ENCODE peak calls at places on chromosome 5, in seven cellular contexts. F is IMR-90, R is NCI-H226, L is cardiac fibroblast, N is NCI-H82, I is AG09309, G is GF-D8. Z is an unnamed sample.

GRCh38 chr5:2866622-2867372 is 115.3 kb upstream of the IRX2 start:
- DNase-seq in F (no peak), R (no peak), L (no peak), N (no peak), I (no peak), G (no peak), Z (no peak)

GRCh38 chr5:82635561-82636288 is 357.6 kb upstream of the RPS23 start:
- DNase-seq in F (peak; percentile 86), R (no peak), L (no peak), N (no peak), I (no peak), G (no peak), Z (peak; percentile 10)

GRCh38 chr5:40775846-40776657 is 20.3 kb upstream of the TTC33 start:
- DNase-seq in F (no peak), R (no peak), L (no peak), N (no peak), I (no peak), G (no peak), Z (peak; percentile 36)

GRCh38 chr5:175695161-175696126 is 37.6 kb downstream of the HRH2 start:
- DNase-seq in F (no peak), R (no peak), L (no peak), N (no peak), I (no peak), G (no peak), Z (no peak)

GRCh38 chr5:137565450-137565849 is 66.3 kb upstream of the SPOCK1 start:
- DNase-seq in F (peak; percentile 17), R (peak; percentile 77), L (peak; percentile 54), N (no peak), I (peak; percentile 80), G (no peak), Z (no peak)

GRCh38 chr5:74919487-74919886 is 53.3 kb upstream of the FAM169A start:
- DNase-seq in F (peak; percentile 70), R (no peak), L (peak; percentile 75), N (peak; percentile 70), I (no peak), G (no peak), Z (peak; percentile 70)

GRCh38 chr5:135625961-135626360 is 47.2 kb upstream of the CXCL14 start:
- DNase-seq in F (no peak), R (no peak), L (no peak), N (no peak), I (no peak), G (no peak), Z (no peak)

GRCh38 chr5:119355636-119356383 is at the start of gene TNFAIP8:
- DNase-seq in F (peak; percentile 70), R (peak; percentile 34), L (peak; percentile 59), N (peak; percentile 19), I (no peak), G (no peak), Z (peak; percentile 64)

GRCh38 chr5:71892641-71893340 is 173.7 kb downstream of the CARTPT start:
- DNase-seq in F (no peak), R (peak; percentile 21), L (no peak), N (no peak), I (no peak), G (no peak), Z (peak; percentile 72)

GRCh38 chr5:59069438-59070079 is 486.7 kb downstream of the RAB3C start:
- DNase-seq in F (peak; percentile 98), R (peak; percentile 78), L (peak; percentile 95), N (peak; percentile 52), I (peak; percentile 69), G (no peak), Z (peak; percentile 41)

GRCh38 chr5:159915913-159916840 is at the start of gene ADRA1B:
- DNase-seq in F (peak; percentile 53), R (peak; percentile 46), L (peak; percentile 80), N (peak; percentile 83), I (no peak), G (no peak), Z (peak; percentile 72)

GRCh38 chr5:15385037-15385436 is 114.9 kb upstream of the FBXL7 start:
- DNase-seq in F (no peak), R (no peak), L (no peak), N (no peak), I (no peak), G (no peak), Z (no peak)

GRCh38 chr5:101678494-101679193 is 617.4 kb downstream of the SLCO4C1 start:
- DNase-seq in F (peak; percentile 47), R (no peak), L (peak; percentile 67), N (peak; percentile 82), I (peak; percentile 3), G (no peak), Z (peak; percentile 72)

GRCh38 chr5:17118631-17119030 is 98.8 kb upstream of the BASP1 start:
- DNase-seq in F (peak; percentile 99), R (peak; percentile 77), L (peak; percentile 89), N (no peak), I (peak; percentile 87), G (peak; percentile 79), Z (peak; percentile 60)